ENCODE peak calls at places on chromosomes 6 and 20, in nine cellular contexts. V, B, T, O, G, A, C, E and K are unnamed samples. For H3K4me1, the result is how much of the 10 kb centered on the place peaks cover.

GRCh38 chr6:18263561-18264337 is 581 bp downstream of the DEK start:
- DNase-seq in A (no peak), T (peak), G (peak), O (peak), E (peak), C (no peak), V (no peak), B (peak), K (peak)

GRCh38 chr20:31869942-31870702 is at the start of the genes DUSP15 and TTLL9:
- DNase-seq in V (no peak), T (peak), G (peak), C (no peak), A (no peak), B (no peak), O (peak), E (no peak), K (peak)

GRCh38 chr6:108497883-108498282 is 62.8 kb upstream of the FOXO3 start:
- DNase-seq in C (peak), A (no peak), V (no peak), E (no peak), T (peak), B (peak), G (no peak), O (no peak), K (no peak)

GRCh38 chr6:130766239-130767144 is 60.7 kb upstream of the SMLR1 start:
- DNase-seq in C (peak), B (no peak), O (no peak), A (no peak), E (no peak), T (no peak), G (no peak), V (no peak), K (no peak)

GRCh38 chr20:50580016-50580747 is 70.0 kb downstream of the PTPN1 start:
- DNase-seq in V (no peak), B (peak), G (peak), E (peak), T (peak), C (peak), A (peak), O (peak), K (no peak)

GRCh38 chr6:135033238-135033637 is 21.4 kb downstream of the HBS1L start:
- DNase-seq in E (no peak), B (no peak), V (no peak), T (no peak), A (no peak), G (no peak), C (no peak), O (no peak), K (no peak)

GRCh38 chr20:17491488-17491887 is 39.7 kb downstream of the BFSP1 start:
- DNase-seq in O (no peak), T (no peak), G (no peak), B (no peak), V (no peak), A (no peak), C (no peak), E (no peak), K (no peak)

GRCh38 chr6:102075539-102075938 is 682.0 kb downstream of the GRIK2 start:
- DNase-seq in A (no peak), O (no peak), V (no peak), G (no peak), B (no peak), E (no peak), C (peak), T (no peak), K (no peak)

GRCh38 chr20:1816384-1817381 is 78.5 kb upstream of the SIRPA start:
- DNase-seq in C (peak), A (peak), T (no peak), G (no peak), B (no peak), O (no peak), V (no peak), E (no peak), K (no peak)

GRCh38 chr6:32439139-32439538 is 548 bp upstream of the HLA-DRA start:
- DNase-seq in C (no peak), O (no peak), B (no peak), E (no peak), G (no peak), A (no peak), V (no peak), T (no peak), K (no peak)

GRCh38 chr6:163735076-163735475 is 320.6 kb downstream of the QKI start:
- DNase-seq in G (no peak), E (no peak), A (no peak), C (no peak), T (no peak), V (no peak), B (no peak), O (no peak), K (no peak)

GRCh38 chr6:39004801-39005200 is 43.8 kb upstream of the GLP1R start:
- DNase-seq in E (no peak), C (no peak), T (no peak), O (no peak), G (no peak), A (no peak), B (no peak), V (no peak), K (no peak)

GRCh38 chr6:33201935-33202334 is 1.3 kb downstream of the SLC39A7 start:
- DNase-seq in T (no peak), A (no peak), C (no peak), G (no peak), O (no peak), E (no peak), B (no peak), V (no peak), K (no peak)

GRCh38 chr6:39695447-39695846 is 29.8 kb downstream of the KIF6 start:
- DNase-seq in C (no peak), V (no peak), E (no peak), O (no peak), B (no peak), G (no peak), A (no peak), T (no peak), K (no peak)

GRCh38 chr6:28978959-28979561 is 26.1 kb downstream of the ZNF311 start:
- DNase-seq in T (no peak), E (no peak), C (no peak), A (no peak), B (no peak), G (no peak), O (no peak), V (no peak), K (no peak)

GRCh38 chr6:144150673-144151009 is 324 bp downstream of the STX11 start:
- DNase-seq in G (no peak), A (no peak), E (peak), V (no peak), O (no peak), C (peak), B (peak), T (peak), K (no peak)

GRCh38 chr6:128882991-128883571 is at the start of gene LAMA2:
- DNase-seq in B (no peak), V (no peak), A (peak), G (peak), E (no peak), T (peak), O (peak), C (peak), K (peak)
- TF ChIP-seq POLR2A in B (no peak), V (no peak), A (peak), G (peak), E (no peak), T (peak), O (no peak), C (no peak), K (peak)

GRCh38 chr6:25714765-25715164 is 39.8 kb upstream of the SLC17A4 start:
- DNase-seq in E (no peak), O (no peak), G (no peak), A (no peak), T (no peak), B (no peak), V (no peak), C (no peak), K (no peak)

GRCh38 chr6:25713802-25714201 is 40.7 kb upstream of the SLC17A4 start:
- DNase-seq in T (no peak), B (no peak), V (no peak), C (no peak), A (no peak), E (no peak), O (no peak), G (no peak), K (no peak)

GRCh38 chr6:25715794-25716193 is 38.7 kb upstream of the SLC17A4 start:
- DNase-seq in C (no peak), G (no peak), A (no peak), E (no peak), T (no peak), V (no peak), B (no peak), O (no peak), K (no peak)

GRCh38 chr6:25717856-25718740 is 36.4 kb upstream of the SLC17A4 start:
- DNase-seq in G (no peak), O (no peak), E (no peak), T (no peak), B (peak), C (peak), A (no peak), V (no peak), K (no peak)
- TF ChIP-seq CTCF in G (peak), O (peak), E (peak), T (peak), B (peak), C (peak), A (peak), V (peak), K (no peak)

DNA sequence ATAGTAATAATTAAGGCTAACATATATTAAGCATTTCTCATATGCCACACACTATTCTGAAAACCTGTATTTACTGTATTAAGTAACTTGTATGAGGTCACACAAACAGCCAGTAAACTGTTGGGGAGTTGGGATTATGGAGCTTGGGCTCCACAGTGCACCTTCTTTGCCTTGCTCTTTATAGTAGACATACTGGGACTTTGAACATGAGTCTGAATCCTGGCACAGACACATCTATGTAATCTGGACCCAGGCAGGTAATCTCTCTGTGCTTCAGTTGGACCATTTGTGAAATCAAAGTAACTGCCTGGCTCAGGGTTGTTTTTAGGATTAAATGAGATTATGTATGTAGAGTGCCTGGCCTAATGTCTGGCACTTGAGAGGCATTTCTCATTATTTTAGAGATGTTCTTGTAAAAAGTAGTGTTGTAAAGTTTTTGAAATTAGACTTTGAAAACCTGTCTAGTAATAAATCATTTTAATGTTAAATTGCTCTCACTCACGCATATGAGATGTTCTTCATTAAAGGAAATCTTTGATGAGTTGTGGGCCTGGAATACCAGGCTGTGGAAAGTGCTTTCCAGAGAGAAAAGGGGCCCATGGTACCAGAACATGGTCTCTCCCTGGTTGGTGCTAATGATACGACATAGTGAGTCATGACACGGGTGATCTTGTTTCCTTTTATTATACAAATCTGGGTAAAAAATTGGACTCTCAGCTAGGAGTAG is 34.3 kb downstream of the LRRC1 start:
- DNase-seq in C (no peak), A (no peak), E (no peak), V (no peak), B (no peak), G (no peak), T (no peak), O (no peak), K (no peak)
- H3K4me1 ChIP-seq in C (under half), A (under half), E (half or more), V (half or more), B (under half), G (under half), T (half or more), O (under half), K (under half)

DNA sequence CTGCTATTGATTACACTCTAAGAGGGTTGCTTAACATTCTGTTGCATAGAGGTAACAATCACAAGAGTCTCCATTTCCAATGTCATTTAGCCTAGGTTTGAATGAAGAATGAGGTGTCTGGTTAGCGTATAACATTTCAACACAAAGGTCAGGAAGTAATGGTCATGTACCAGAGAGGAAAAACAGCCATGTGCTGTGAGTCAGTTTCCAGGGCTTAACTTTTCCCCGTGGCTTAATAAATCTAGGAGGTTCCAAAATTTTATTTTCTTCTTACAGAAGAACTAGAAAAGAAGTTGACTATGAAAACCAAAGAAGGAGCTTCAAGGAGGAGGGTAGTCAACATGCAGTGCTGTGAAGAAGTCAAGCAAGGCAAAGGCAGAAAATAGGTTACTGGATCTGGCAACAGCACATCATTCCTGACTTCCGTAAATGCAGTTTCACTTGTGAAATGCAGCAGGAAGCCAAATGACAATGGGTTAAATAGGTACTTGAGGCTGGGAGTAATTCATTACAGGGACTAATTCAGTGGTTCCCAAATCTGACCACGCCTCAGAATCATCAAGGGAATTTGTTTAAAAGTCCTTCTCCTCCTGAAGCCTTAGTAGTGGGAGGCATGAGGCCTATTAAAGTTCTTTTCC is 8.5 kb upstream of the GABRR2 start:
- DNase-seq in V (no peak), B (no peak), C (peak), O (no peak), E (no peak), T (no peak), G (no peak), A (no peak), K (no peak)
- TF ChIP-seq POLR2A in V (no peak), B (no peak), C (no peak), O (no peak), E (no peak), T (no peak), G (no peak), A (no peak), K (no peak)

DNA sequence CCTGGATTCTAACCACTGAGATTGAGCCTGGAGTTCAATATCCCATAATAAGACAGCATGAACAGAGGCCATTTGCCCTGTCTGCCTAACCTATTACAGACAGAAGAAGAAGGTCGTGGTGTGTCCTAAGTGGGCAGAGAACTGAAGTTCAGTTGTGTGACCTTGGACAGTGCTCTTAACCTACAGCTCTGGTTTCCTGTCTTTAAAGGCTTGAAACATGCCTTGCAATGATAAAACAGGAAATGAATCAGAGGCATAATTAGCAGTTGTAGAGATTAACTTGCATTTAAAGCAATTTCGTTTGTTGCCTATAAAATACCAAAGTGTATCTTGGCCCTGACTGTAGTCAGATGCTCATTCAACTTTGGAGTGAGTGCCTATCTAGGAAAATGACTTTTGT is 507.2 kb upstream of the CHD6 start:
- DNase-seq in C (no peak), A (no peak), T (no peak), G (no peak), O (no peak), V (no peak), B (no peak), E (no peak), K (no peak)
- TF ChIP-seq CTCF in C (no peak), A (no peak), T (no peak), G (no peak), O (no peak), V (no peak), B (no peak), E (no peak), K (no peak)

GRCh38 chr20:3784863-3785239 is 1.7 kb downstream of the CENPB start:
- DNase-seq in V (no peak), B (no peak), O (no peak), G (no peak), C (no peak), A (no peak), T (no peak), E (no peak), K (no peak)
- H3K4me1 ChIP-seq in V (half or more), B (under half), O (under half), G (under half), C (under half), A (under half), T (under half), E (half or more), K (half or more)